ENCODE peak calls at places on chromosomes 12 and 14, in four cellular contexts. E is dorsolateral prefrontal cortex, Y is activated T-cell treated with anti-CD3 and anti-CD28 coated beads for 24 hours, O is iris pigment epithelial cell. Z is an unnamed sample.

GRCh38 chr14:99982449-99983250 is 82.6 kb upstream of the EVL start:
- DNase-seq in E (peak), Y (peak), O (peak), Z (peak)

GRCh38 chr12:31234955-31235867 is 90.7 kb downstream of the SINHCAF start:
- DNase-seq in E (no peak), Y (no peak), O (peak), Z (no peak)

GRCh38 chr12:2628401-2628800 is 166.4 kb upstream of the FKBP4 start:
- DNase-seq in E (no peak), Y (no peak), O (no peak), Z (no peak)

GRCh38 chr14:26528415-26529182 is 69.2 kb downstream of the NOVA1 start:
- DNase-seq in E (no peak), Y (no peak), O (no peak), Z (no peak)

GRCh38 chr12:65999564-66000280 is 130.8 kb downstream of the LLPH start:
- DNase-seq in E (no peak), Y (no peak), O (peak), Z (no peak)

GRCh38 chr12:122980192-122981035 is at the start of gene ARL6IP4:
- DNase-seq in E (no peak), Y (peak), O (peak), Z (peak)

GRCh38 chr12:47817272-47818006 is 2.3 kb downstream of the HDAC7 start:
- DNase-seq in E (no peak), Y (no peak), O (no peak), Z (no peak)

GRCh38 chr12:111406474-111407370 is 999 bp downstream of the SH2B3 start:
- DNase-seq in E (no peak), Y (no peak), O (no peak), Z (no peak)

GRCh38 chr12:51949342-51950030 is 2.0 kb upstream of the ACVR1B start:
- DNase-seq in E (no peak), Y (no peak), O (no peak), Z (no peak)

GRCh38 chr12:124752437-124753229 is 111.0 kb downstream of the SCARB1 start:
- DNase-seq in E (no peak), Y (no peak), O (peak), Z (no peak)

GRCh38 chr12:130253866-130254265 is 83.8 kb upstream of the PIWIL1 start:
- DNase-seq in E (no peak), Y (no peak), O (no peak), Z (no peak)

GRCh38 chr12:57603758-57604453 is 718 bp upstream of the DTX3 start:
- DNase-seq in E (peak), Y (no peak), O (peak), Z (no peak)

GRCh38 chr14:77238356-77238755 is 32.6 kb downstream of the NGB start:
- DNase-seq in E (no peak), Y (no peak), O (no peak), Z (no peak)

GRCh38 chr14:52862652-52863338 is 71.4 kb upstream of the GNPNAT1 start:
- DNase-seq in E (no peak), Y (no peak), O (peak), Z (no peak)

GRCh38 chr12:72110814-72111615 is 161.2 kb upstream of the TRHDE start:
- DNase-seq in E (no peak), Y (no peak), O (no peak), Z (no peak)

GRCh38 chr12:52441320-52441911 is 7.2 kb upstream of the KRT75 start:
- DNase-seq in E (no peak), Y (no peak), O (no peak), Z (no peak)

GRCh38 chr14:77151245-77151644 is 9.7 kb upstream of the ZDHHC22 start:
- DNase-seq in E (no peak), Y (no peak), O (peak), Z (no peak)

GRCh38 chr14:93648440-93649168 is 139.7 kb downstream of the PRIMA1 start:
- DNase-seq in E (no peak), Y (no peak), O (no peak), Z (no peak)

GRCh38 chr12:19428261-19428660 is 11.0 kb upstream of the AEBP2 start:
- DNase-seq in E (no peak), Y (no peak), O (peak), Z (no peak)

GRCh38 chr14:88612981-88613380 is 50.1 kb downstream of the ZC3H14 start:
- DNase-seq in E (no peak), Y (no peak), O (peak), Z (no peak)

GRCh38 chr14:99124482-99125104 is 147.4 kb downstream of the BCL11B start:
- DNase-seq in E (no peak), Y (no peak), O (no peak), Z (no peak)

GRCh38 chr12:109910969-109911348 is 10.9 kb downstream of the TCHP start:
- DNase-seq in E (no peak), Y (no peak), O (peak), Z (no peak)

GRCh38 chr12:75592638-75593335 is 81.4 kb upstream of the KRR1 start:
- DNase-seq in E (no peak), Y (no peak), O (no peak), Z (no peak)

GRCh38 chr14:53793790-53794560 is 162.7 kb downstream of the BMP4 start:
- DNase-seq in E (peak), Y (no peak), O (peak), Z (no peak)

GRCh38 chr12:121293603-121294002 is 2.9 kb downstream of the CAMKK2 start:
- DNase-seq in E (no peak), Y (no peak), O (no peak), Z (no peak)

GRCh38 chr12:105706321-105706972 is 376.0 kb downstream of the C12orf75 start:
- DNase-seq in E (no peak), Y (no peak), O (peak), Z (no peak)

GRCh38 chr12:112307219-112308062 is 74.8 kb downstream of the HECTD4 start:
- DNase-seq in E (no peak), Y (no peak), O (no peak), Z (no peak)

GRCh38 chr12:47085815-47086252 is 6.1 kb upstream of the AMIGO2 start:
- DNase-seq in E (no peak), Y (peak), O (peak), Z (peak)

GRCh38 chr14:50666772-50667490 is 1.2 kb downstream of the SAV1 start:
- DNase-seq in E (no peak), Y (no peak), O (peak), Z (peak)

GRCh38 chr12:51321882-51322281 is 2.1 kb downstream of the BIN2 start:
- DNase-seq in E (no peak), Y (no peak), O (no peak), Z (no peak)

GRCh38 chr14:90061849-90062794 is at the start of gene KCNK13:
- DNase-seq in E (no peak), Y (no peak), O (peak), Z (no peak)

GRCh38 chr12:107148105-107148504 is 54.8 kb upstream of the CRY1 start:
- DNase-seq in E (no peak), Y (no peak), O (no peak), Z (no peak)

GRCh38 chr12:46455648-46456352 is 83.2 kb upstream of the SLC38A2 start:
- DNase-seq in E (no peak), Y (no peak), O (no peak), Z (no peak)

GRCh38 chr12:115709410-115710065 is 568.0 kb downstream of the MED13L start:
- DNase-seq in E (no peak), Y (no peak), O (no peak), Z (no peak)

GRCh38 chr12:6332459-6332858 is 9.4 kb downstream of the TNFRSF1A start:
- DNase-seq in E (no peak), Y (no peak), O (peak), Z (no peak)

GRCh38 chr14:65224799-65225198 is 122.5 kb upstream of the MAX start:
- DNase-seq in E (peak), Y (no peak), O (no peak), Z (no peak)

GRCh38 chr12:120314220-120314619 is 12.1 kb downstream of the SIRT4 start:
- DNase-seq in E (no peak), Y (no peak), O (peak), Z (no peak)

GRCh38 chr12:69508581-69508980 is 38.4 kb downstream of the FRS2 start:
- DNase-seq in E (no peak), Y (no peak), O (no peak), Z (no peak)

Z was measured in naive thymus-derived CD4-positive, alpha-beta T cell.